ENCODE peak calls at places on chromosomes 12 and 14, in eight cellular contexts. U, O, A, W, H, V, Z and X are unnamed samples.

GRCh38 chr12:53298154-53298553 is 1.3 kb upstream of the MYG1 start:
- DNase-seq in U (no peak), O (no peak), A (peak), W (no peak), H (no peak), V (no peak), Z (no peak), X (no peak)

GRCh38 chr12:130116791-130117190 is 45.5 kb upstream of the FZD10 start:
- DNase-seq in U (no peak), O (no peak), A (no peak), W (no peak), H (no peak), V (no peak), Z (no peak), X (no peak)

GRCh38 chr12:68481181-68481941 is 129.3 kb upstream of the RAP1B start:
- DNase-seq in U (no peak), O (no peak), A (peak), W (no peak), H (no peak), V (no peak), Z (no peak), X (no peak)

GRCh38 chr14:69770559-69770958 is 3.6 kb downstream of the SRSF5 start:
- DNase-seq in U (no peak), O (no peak), A (no peak), W (no peak), H (no peak), V (no peak), Z (no peak), X (no peak)

GRCh38 chr12:5191803-5192538 is 148.3 kb downstream of the KCNA5 start:
- DNase-seq in U (no peak), O (no peak), A (no peak), W (no peak), H (no peak), V (no peak), Z (no peak), X (no peak)

GRCh38 chr12:56257491-56258067 is 605 bp downstream of the ANKRD52 start:
- DNase-seq in U (no peak), O (no peak), A (peak), W (no peak), H (no peak), V (no peak), Z (no peak), X (peak)

GRCh38 chr14:20802341-20803084 is at the start of gene RNASE1:
- DNase-seq in U (peak), O (no peak), A (no peak), W (no peak), H (peak), V (no peak), Z (peak), X (peak)

GRCh38 chr12:93777249-93777648 is 100.1 kb downstream of the CRADD start:
- DNase-seq in U (no peak), O (no peak), A (peak), W (no peak), H (no peak), V (no peak), Z (peak), X (no peak)

GRCh38 chr14:68468437-68469207 is 324.2 kb downstream of the ZFP36L1 start:
- DNase-seq in U (no peak), O (no peak), A (no peak), W (no peak), H (no peak), V (peak), Z (no peak), X (no peak)

GRCh38 chr14:101870273-101870939 is 94.0 kb upstream of the DYNC1H1 start:
- DNase-seq in U (no peak), O (no peak), A (no peak), W (no peak), H (no peak), V (no peak), Z (no peak), X (no peak)

GRCh38 chr14:77485901-77486678 is 12.5 kb downstream of the ISM2 start:
- DNase-seq in U (no peak), O (no peak), A (peak), W (no peak), H (no peak), V (no peak), Z (no peak), X (no peak)

GRCh38 chr12:124565071-124565491 is 2.3 kb downstream of the NCOR2 start:
- DNase-seq in U (no peak), O (no peak), A (no peak), W (no peak), H (peak), V (no peak), Z (peak), X (no peak)

GRCh38 chr12:47276253-47277070 is 196.7 kb upstream of the AMIGO2 start:
- DNase-seq in U (no peak), O (no peak), A (peak), W (peak), H (no peak), V (peak), Z (peak), X (no peak)

GRCh38 chr14:59424707-59425106 is 40.5 kb downstream of the GPR135 start:
- DNase-seq in U (no peak), O (no peak), A (no peak), W (no peak), H (no peak), V (no peak), Z (peak), X (no peak)

GRCh38 chr12:123163227-123163626 is 12.3 kb upstream of the PITPNM2 start:
- DNase-seq in U (no peak), O (no peak), A (no peak), W (no peak), H (no peak), V (peak), Z (no peak), X (no peak)

GRCh38 chr12:12810507-12811143 is 2.5 kb upstream of the DDX47 start:
- DNase-seq in U (peak), O (no peak), A (no peak), W (no peak), H (no peak), V (no peak), Z (no peak), X (no peak)

GRCh38 chr12:30197392-30198047 is 413.8 kb upstream of the TMTC1 start:
- DNase-seq in U (no peak), O (no peak), A (peak), W (no peak), H (no peak), V (no peak), Z (no peak), X (no peak)

GRCh38 chr12:91492648-91493047 is 310.0 kb upstream of the DCN start:
- DNase-seq in U (no peak), O (no peak), A (no peak), W (no peak), H (no peak), V (no peak), Z (no peak), X (no peak)

GRCh38 chr14:97298775-97299174 is 501.6 kb downstream of the VRK1 start:
- DNase-seq in U (no peak), O (no peak), A (no peak), W (no peak), H (no peak), V (no peak), Z (no peak), X (no peak)

GRCh38 chr14:23572841-23573240 is 5.2 kb upstream of the AP1G2 start:
- DNase-seq in U (no peak), O (no peak), A (no peak), W (no peak), H (no peak), V (no peak), Z (peak), X (no peak)

GRCh38 chr12:5871741-5872140 is 73.3 kb downstream of the ANO2 start:
- DNase-seq in U (no peak), O (no peak), A (no peak), W (no peak), H (no peak), V (no peak), Z (no peak), X (no peak)

DNA sequence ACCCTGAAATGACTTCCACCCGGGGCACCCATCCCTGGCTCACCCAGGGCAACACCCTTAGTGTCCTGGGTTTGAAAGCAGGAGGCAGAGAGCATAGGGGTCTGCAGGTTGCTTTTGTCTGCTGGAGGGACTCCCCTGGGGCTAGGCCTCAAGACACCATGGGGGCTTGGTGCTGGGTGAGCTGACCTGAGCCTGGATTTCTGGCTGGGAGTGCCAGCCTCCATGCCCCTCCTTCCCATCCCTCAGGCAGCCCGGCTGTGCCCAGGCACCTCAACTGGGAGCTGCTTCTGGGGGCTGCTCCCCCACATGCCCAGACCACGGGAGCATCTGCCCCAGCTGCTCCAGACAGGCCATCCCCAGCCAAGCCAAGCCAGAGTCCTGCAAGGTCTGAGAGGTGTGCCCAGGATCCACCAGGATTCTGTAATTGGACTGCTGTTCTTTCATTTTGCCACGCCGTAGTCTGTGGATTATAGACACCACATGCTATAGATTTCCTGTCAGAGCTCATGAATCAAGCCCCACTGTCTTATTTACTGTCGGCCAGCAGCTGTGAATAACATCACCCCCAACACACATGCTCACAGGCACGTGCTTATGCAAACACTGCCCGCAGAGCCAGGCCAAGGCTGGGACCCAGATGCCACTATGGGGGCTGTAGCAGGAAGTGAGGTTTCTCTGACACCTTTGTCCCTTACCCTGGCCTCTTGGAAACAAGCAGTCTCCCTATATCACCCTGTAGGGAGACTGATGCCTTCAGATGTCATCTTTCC is 29.4 kb upstream of the ESRRB start:
- DNase-seq in U (no peak), O (no peak), A (no peak), W (no peak), H (no peak), V (no peak), Z (no peak), X (no peak)
- H3K27ac ChIP-seq in U (no peak), O (no peak), A (no peak), W (no peak), H (no peak), V (no peak), Z (no peak), X (no peak)

DNA sequence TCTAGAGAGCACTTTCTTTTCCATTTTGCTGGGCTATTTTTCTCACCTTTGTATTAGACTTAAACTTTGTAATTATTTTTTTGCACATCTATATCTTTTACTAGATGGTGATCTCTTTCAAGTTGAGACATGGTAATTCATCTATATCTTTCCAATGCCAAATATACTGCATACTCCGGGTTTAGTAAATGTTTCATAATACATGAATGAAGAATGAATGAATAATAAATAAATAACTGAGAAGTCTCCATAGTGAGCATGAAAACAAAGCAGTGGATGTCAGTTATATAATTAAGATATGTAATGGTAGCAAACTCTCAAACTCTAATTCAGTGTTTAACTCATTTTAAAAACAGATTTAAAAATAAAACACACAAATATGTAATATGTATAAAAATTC is 342.5 kb upstream of the KITLG start:
- DNase-seq in U (no peak), O (no peak), A (peak), W (no peak), H (no peak), V (no peak), Z (no peak), X (no peak)
- H3K27ac ChIP-seq in U (no peak), O (no peak), A (no peak), W (no peak), H (no peak), V (no peak), Z (no peak), X (no peak)

DNA sequence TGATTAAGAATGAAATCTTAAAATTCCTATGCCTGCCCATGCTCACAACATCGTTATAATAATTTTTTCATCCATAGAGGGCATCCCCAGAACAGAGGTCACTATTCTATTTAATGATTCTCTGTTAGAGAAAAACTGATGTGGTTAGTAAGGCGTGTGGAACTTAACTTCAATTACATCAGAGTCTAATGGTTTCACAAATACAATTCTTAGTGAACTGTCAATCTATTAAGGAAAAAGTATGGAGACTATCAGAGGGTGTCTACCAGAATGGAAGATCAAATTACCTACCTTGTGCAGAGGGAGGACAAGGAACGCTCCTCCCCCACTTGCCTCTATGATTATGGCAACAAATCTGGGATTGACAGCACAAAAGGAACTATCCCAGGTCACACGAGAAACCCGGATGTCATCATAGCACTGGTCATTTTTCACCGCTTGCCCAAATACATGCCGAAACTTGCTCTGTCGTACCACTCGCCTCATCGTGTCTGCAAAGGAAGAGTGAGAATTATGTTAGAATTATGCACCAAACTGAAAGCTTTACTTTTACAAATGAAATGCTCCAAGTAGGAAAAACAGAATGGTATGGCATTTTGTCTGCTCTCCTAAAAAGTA is 30.4 kb downstream of the CORO1C start:
- DNase-seq in U (no peak), O (no peak), A (no peak), W (no peak), H (no peak), V (no peak), Z (no peak), X (peak)
- H3K27ac ChIP-seq in U (peak), O (no peak), A (peak), W (no peak), H (no peak), V (no peak), Z (no peak), X (peak)

GRCh38 chr12:11780521-11781101 is 131.1 kb downstream of the ETV6 start:
- DNase-seq in U (no peak), O (no peak), A (no peak), W (no peak), H (no peak), V (no peak), Z (no peak), X (no peak)
- H3K27ac ChIP-seq in U (peak), O (no peak), A (no peak), W (no peak), H (no peak), V (no peak), Z (no peak), X (peak)

GRCh38 chr12:45050751-45051489 is at the start of gene DBX2:
- DNase-seq in U (no peak), O (no peak), A (no peak), W (no peak), H (no peak), V (no peak), Z (no peak), X (no peak)

GRCh38 chr12:45049912-45050318 is 984 bp downstream of the DBX2 start:
- DNase-seq in U (no peak), O (no peak), A (no peak), W (no peak), H (no peak), V (no peak), Z (no peak), X (no peak)

GRCh38 chr12:45050331-45050750 is 558 bp downstream of the DBX2 start:
- DNase-seq in U (no peak), O (no peak), A (no peak), W (no peak), H (no peak), V (no peak), Z (no peak), X (no peak)

DNA sequence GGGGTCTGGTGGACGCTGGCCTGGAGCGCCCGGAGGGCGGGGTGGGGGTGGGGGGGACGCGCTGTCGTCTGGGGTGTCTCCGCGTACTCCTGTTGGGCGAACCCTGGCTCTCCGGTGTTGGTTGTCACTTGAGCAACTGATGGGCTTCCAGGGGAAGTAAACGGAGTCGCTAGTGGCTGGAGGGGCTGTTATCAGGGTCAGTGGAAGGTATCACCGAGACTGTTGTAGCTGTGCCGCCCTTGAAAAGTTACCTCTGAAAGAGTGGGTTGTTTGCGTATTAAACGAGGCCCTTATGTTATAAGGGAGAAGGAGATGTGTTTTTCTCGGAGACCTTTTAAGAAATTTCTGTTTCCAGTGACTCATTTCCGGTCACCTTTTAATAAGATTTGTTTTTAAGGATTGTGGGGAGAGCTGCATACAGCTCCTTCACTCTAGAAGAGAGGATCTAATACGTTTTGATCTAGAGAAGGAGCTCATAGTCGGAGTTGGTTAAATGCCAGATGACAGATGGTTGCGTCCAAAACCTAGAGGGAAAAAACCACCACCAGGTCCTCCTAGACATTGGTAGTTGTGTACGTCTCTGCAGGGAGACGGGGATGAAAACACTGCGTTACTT is 699 bp upstream of the DBX2 start:
- DNase-seq in U (no peak), O (no peak), A (no peak), W (no peak), H (no peak), V (no peak), Z (no peak), X (no peak)
- H3K27ac ChIP-seq in U (no peak), O (peak), A (no peak), W (no peak), H (no peak), V (no peak), Z (no peak), X (no peak)